ENCODE peak calls at places on chromosomes 16 and 17, in four cellular contexts. One of them, this sample, is unnamed.

GRCh38 chr16:70250748-70251650 is 741 bp downstream of the EXOSC6 start:
- DNase-seq in upper lobe of right lung: peak; percentile 77
- DNase-seq in activated CD4-positive, alpha-beta T cell treated with anti-CD3 and anti-CD28 coated beads, Interleukin-2, amount 50 U/mL, for 24 hours: peak; percentile 18
- DNase-seq in stomach: peak; percentile 52
- DNase-seq in this sample: peak; percentile 85

GRCh38 chr16:25065899-25066298 is 45.6 kb upstream of the LCMT1 start:
- DNase-seq in upper lobe of right lung: no peak
- DNase-seq in activated CD4-positive, alpha-beta T cell treated with anti-CD3 and anti-CD28 coated beads, Interleukin-2, amount 50 U/mL, for 24 hours: no peak
- DNase-seq in stomach: no peak
- DNase-seq in this sample: peak; percentile 84

GRCh38 chr17:50206604-50207293 is 5.3 kb upstream of the COL1A1 start:
- DNase-seq in activated CD4-positive, alpha-beta T cell treated with anti-CD3 and anti-CD28 coated beads, Interleukin-2, amount 50 U/mL, for 24 hours: no peak
- DNase-seq in upper lobe of right lung: no peak
- DNase-seq in stomach: no peak
- DNase-seq in this sample: no peak

GRCh38 chr17:81912441-81913309 is 1.5 kb upstream of the PCYT2 start:
- DNase-seq in stomach: peak; percentile 65
- DNase-seq in activated CD4-positive, alpha-beta T cell treated with anti-CD3 and anti-CD28 coated beads, Interleukin-2, amount 50 U/mL, for 24 hours: no peak
- DNase-seq in upper lobe of right lung: no peak
- DNase-seq in this sample: peak; percentile 79

GRCh38 chr16:3487521-3488410 is 7.5 kb downstream of the C16orf90 start:
- DNase-seq in upper lobe of right lung: no peak
- DNase-seq in stomach: no peak
- DNase-seq in activated CD4-positive, alpha-beta T cell treated with anti-CD3 and anti-CD28 coated beads, Interleukin-2, amount 50 U/mL, for 24 hours: no peak
- DNase-seq in this sample: no peak

GRCh38 chr16:8295436-8295835 is 294.9 kb downstream of the TMEM114 start:
- DNase-seq in activated CD4-positive, alpha-beta T cell treated with anti-CD3 and anti-CD28 coated beads, Interleukin-2, amount 50 U/mL, for 24 hours: no peak
- DNase-seq in upper lobe of right lung: no peak
- DNase-seq in stomach: no peak
- DNase-seq in this sample: no peak

GRCh38 chr17:69342896-69343644 is 16.1 kb upstream of the ABCA5 start:
- DNase-seq in activated CD4-positive, alpha-beta T cell treated with anti-CD3 and anti-CD28 coated beads, Interleukin-2, amount 50 U/mL, for 24 hours: no peak
- DNase-seq in upper lobe of right lung: no peak
- DNase-seq in stomach: no peak
- DNase-seq in this sample: no peak

GRCh38 chr17:56521439-56522141 is 71.9 kb upstream of the NOG start:
- DNase-seq in activated CD4-positive, alpha-beta T cell treated with anti-CD3 and anti-CD28 coated beads, Interleukin-2, amount 50 U/mL, for 24 hours: no peak
- DNase-seq in upper lobe of right lung: no peak
- DNase-seq in stomach: no peak
- DNase-seq in this sample: no peak

GRCh38 chr17:21165922-21166598 is 39.3 kb downstream of the DHRS7B start:
- DNase-seq in activated CD4-positive, alpha-beta T cell treated with anti-CD3 and anti-CD28 coated beads, Interleukin-2, amount 50 U/mL, for 24 hours: no peak
- DNase-seq in upper lobe of right lung: no peak
- DNase-seq in stomach: no peak
- DNase-seq in this sample: no peak

GRCh38 chr16:80611171-80611929 is 70.6 kb downstream of the DYNLRB2 start:
- DNase-seq in stomach: no peak
- DNase-seq in activated CD4-positive, alpha-beta T cell treated with anti-CD3 and anti-CD28 coated beads, Interleukin-2, amount 50 U/mL, for 24 hours: no peak
- DNase-seq in upper lobe of right lung: no peak
- DNase-seq in this sample: peak; percentile 47

GRCh38 chr17:42199411-42200011 is 5.2 kb upstream of the GHDC start:
- DNase-seq in upper lobe of right lung: no peak
- DNase-seq in stomach: no peak
- DNase-seq in activated CD4-positive, alpha-beta T cell treated with anti-CD3 and anti-CD28 coated beads, Interleukin-2, amount 50 U/mL, for 24 hours: no peak
- DNase-seq in this sample: no peak

GRCh38 chr17:71987634-71988033 is 133.2 kb upstream of the SOX9 start:
- DNase-seq in upper lobe of right lung: no peak
- DNase-seq in stomach: no peak
- DNase-seq in activated CD4-positive, alpha-beta T cell treated with anti-CD3 and anti-CD28 coated beads, Interleukin-2, amount 50 U/mL, for 24 hours: no peak
- DNase-seq in this sample: no peak

GRCh38 chr17:10172241-10172741 is 26.1 kb downstream of the GAS7 start:
- DNase-seq in upper lobe of right lung: no peak
- DNase-seq in stomach: no peak
- DNase-seq in activated CD4-positive, alpha-beta T cell treated with anti-CD3 and anti-CD28 coated beads, Interleukin-2, amount 50 U/mL, for 24 hours: no peak
- DNase-seq in this sample: peak; percentile 78

GRCh38 chr16:81442220-81442908 is 2.2 kb upstream of the CMIP start:
- DNase-seq in upper lobe of right lung: no peak
- DNase-seq in activated CD4-positive, alpha-beta T cell treated with anti-CD3 and anti-CD28 coated beads, Interleukin-2, amount 50 U/mL, for 24 hours: no peak
- DNase-seq in stomach: no peak
- DNase-seq in this sample: no peak

GRCh38 chr17:45404870-45405249 is 27.8 kb downstream of the ARHGAP27 start:
- DNase-seq in stomach: no peak
- DNase-seq in activated CD4-positive, alpha-beta T cell treated with anti-CD3 and anti-CD28 coated beads, Interleukin-2, amount 50 U/mL, for 24 hours: no peak
- DNase-seq in upper lobe of right lung: no peak
- DNase-seq in this sample: no peak

GRCh38 chr17:66915204-66915611 is 49.3 kb upstream of the CACNG4 start:
- DNase-seq in stomach: peak; percentile 52
- DNase-seq in upper lobe of right lung: no peak
- DNase-seq in activated CD4-positive, alpha-beta T cell treated with anti-CD3 and anti-CD28 coated beads, Interleukin-2, amount 50 U/mL, for 24 hours: no peak
- DNase-seq in this sample: peak; percentile 62

GRCh38 chr17:28746611-28747045 is 2.8 kb downstream of the TRAF4 start:
- DNase-seq in upper lobe of right lung: peak; percentile 87
- DNase-seq in activated CD4-positive, alpha-beta T cell treated with anti-CD3 and anti-CD28 coated beads, Interleukin-2, amount 50 U/mL, for 24 hours: no peak
- DNase-seq in stomach: peak; percentile 91
- DNase-seq in this sample: peak; percentile 74

GRCh38 chr17:74324521-74324920 is 1.5 kb upstream of the KIF19 start:
- DNase-seq in activated CD4-positive, alpha-beta T cell treated with anti-CD3 and anti-CD28 coated beads, Interleukin-2, amount 50 U/mL, for 24 hours: no peak
- DNase-seq in upper lobe of right lung: no peak
- DNase-seq in stomach: no peak
- DNase-seq in this sample: no peak

GRCh38 chr16:88066680-88067529 is 115.7 kb downstream of the BANP start:
- DNase-seq in stomach: no peak
- DNase-seq in activated CD4-positive, alpha-beta T cell treated with anti-CD3 and anti-CD28 coated beads, Interleukin-2, amount 50 U/mL, for 24 hours: no peak
- DNase-seq in upper lobe of right lung: no peak
- DNase-seq in this sample: peak; percentile 68

GRCh38 chr16:67530013-67530939 is 1.6 kb downstream of the RIPOR1 start:
- DNase-seq in stomach: peak; percentile 65
- DNase-seq in upper lobe of right lung: peak; percentile 88
- DNase-seq in activated CD4-positive, alpha-beta T cell treated with anti-CD3 and anti-CD28 coated beads, Interleukin-2, amount 50 U/mL, for 24 hours: no peak
- DNase-seq in this sample: peak; percentile 92

GRCh38 chr17:76909971-76910760 is 42.0 kb downstream of the MGAT5B start:
- DNase-seq in activated CD4-positive, alpha-beta T cell treated with anti-CD3 and anti-CD28 coated beads, Interleukin-2, amount 50 U/mL, for 24 hours: no peak
- DNase-seq in stomach: peak; percentile 50
- DNase-seq in upper lobe of right lung: peak; percentile 79
- DNase-seq in this sample: no peak

GRCh38 chr17:41404024-41404651 is 6.7 kb upstream of the KRT31 start:
- DNase-seq in upper lobe of right lung: no peak
- DNase-seq in activated CD4-positive, alpha-beta T cell treated with anti-CD3 and anti-CD28 coated beads, Interleukin-2, amount 50 U/mL, for 24 hours: peak; percentile 4
- DNase-seq in stomach: no peak
- DNase-seq in this sample: no peak

GRCh38 chr17:69468211-69468610 is 53.7 kb downstream of the MAP2K6 start:
- DNase-seq in stomach: no peak
- DNase-seq in activated CD4-positive, alpha-beta T cell treated with anti-CD3 and anti-CD28 coated beads, Interleukin-2, amount 50 U/mL, for 24 hours: no peak
- DNase-seq in upper lobe of right lung: no peak
- DNase-seq in this sample: no peak

GRCh38 chr17:64983708-64984107 is 64.4 kb upstream of the LRRC37A3 start:
- DNase-seq in activated CD4-positive, alpha-beta T cell treated with anti-CD3 and anti-CD28 coated beads, Interleukin-2, amount 50 U/mL, for 24 hours: no peak
- DNase-seq in upper lobe of right lung: no peak
- DNase-seq in stomach: no peak
- DNase-seq in this sample: no peak

GRCh38 chr16:69217433-69217832 is 30.5 kb downstream of the SNTB2 start:
- DNase-seq in stomach: no peak
- DNase-seq in upper lobe of right lung: no peak
- DNase-seq in activated CD4-positive, alpha-beta T cell treated with anti-CD3 and anti-CD28 coated beads, Interleukin-2, amount 50 U/mL, for 24 hours: no peak
- DNase-seq in this sample: no peak

GRCh38 chr17:28623696-28624095 is 9.7 kb upstream of the RSKR start:
- DNase-seq in upper lobe of right lung: no peak
- DNase-seq in activated CD4-positive, alpha-beta T cell treated with anti-CD3 and anti-CD28 coated beads, Interleukin-2, amount 50 U/mL, for 24 hours: no peak
- DNase-seq in stomach: no peak
- DNase-seq in this sample: no peak

GRCh38 chr16:6132121-6132520 is 1034.5 kb upstream of the EEF2KMT start:
- DNase-seq in activated CD4-positive, alpha-beta T cell treated with anti-CD3 and anti-CD28 coated beads, Interleukin-2, amount 50 U/mL, for 24 hours: no peak
- DNase-seq in upper lobe of right lung: no peak
- DNase-seq in stomach: no peak
- DNase-seq in this sample: no peak

GRCh38 chr16:69188716-69189115 is 1.8 kb downstream of the SNTB2 start:
- DNase-seq in activated CD4-positive, alpha-beta T cell treated with anti-CD3 and anti-CD28 coated beads, Interleukin-2, amount 50 U/mL, for 24 hours: no peak
- DNase-seq in upper lobe of right lung: no peak
- DNase-seq in stomach: no peak
- DNase-seq in this sample: no peak

GRCh38 chr16:66335704-66336329 is 30.7 kb upstream of the CDH5 start:
- DNase-seq in stomach: no peak
- DNase-seq in upper lobe of right lung: peak; percentile 64
- DNase-seq in activated CD4-positive, alpha-beta T cell treated with anti-CD3 and anti-CD28 coated beads, Interleukin-2, amount 50 U/mL, for 24 hours: no peak
- DNase-seq in this sample: peak; percentile 57

GRCh38 chr16:13298676-13299075 is 397.3 kb downstream of the SHISA9 start:
- DNase-seq in stomach: no peak
- DNase-seq in activated CD4-positive, alpha-beta T cell treated with anti-CD3 and anti-CD28 coated beads, Interleukin-2, amount 50 U/mL, for 24 hours: no peak
- DNase-seq in upper lobe of right lung: no peak
- DNase-seq in this sample: no peak

GRCh38 chr17:57549468-57549867 is 195.6 kb downstream of the CCDC182 start:
- DNase-seq in activated CD4-positive, alpha-beta T cell treated with anti-CD3 and anti-CD28 coated beads, Interleukin-2, amount 50 U/mL, for 24 hours: no peak
- DNase-seq in stomach: no peak
- DNase-seq in upper lobe of right lung: no peak
- DNase-seq in this sample: no peak

GRCh38 chr16:17070882-17071592 is 399.7 kb downstream of the XYLT1 start:
- DNase-seq in upper lobe of right lung: peak; percentile 73
- DNase-seq in stomach: peak; percentile 49
- DNase-seq in activated CD4-positive, alpha-beta T cell treated with anti-CD3 and anti-CD28 coated beads, Interleukin-2, amount 50 U/mL, for 24 hours: peak; percentile 54
- DNase-seq in this sample: peak; percentile 87

GRCh38 chr16:54957403-54957802 is 26.7 kb downstream of the IRX5 start:
- DNase-seq in stomach: peak; percentile 57
- DNase-seq in activated CD4-positive, alpha-beta T cell treated with anti-CD3 and anti-CD28 coated beads, Interleukin-2, amount 50 U/mL, for 24 hours: no peak
- DNase-seq in upper lobe of right lung: no peak
- DNase-seq in this sample: no peak

GRCh38 chr17:77741109-77741508 is 217.4 kb upstream of the TNRC6C start:
- DNase-seq in stomach: no peak
- DNase-seq in upper lobe of right lung: peak; percentile 57
- DNase-seq in activated CD4-positive, alpha-beta T cell treated with anti-CD3 and anti-CD28 coated beads, Interleukin-2, amount 50 U/mL, for 24 hours: no peak
- DNase-seq in this sample: peak; percentile 57

GRCh38 chr17:64056269-64057005 is 36.0 kb upstream of the ICAM2 start:
- DNase-seq in upper lobe of right lung: no peak
- DNase-seq in stomach: no peak
- DNase-seq in activated CD4-positive, alpha-beta T cell treated with anti-CD3 and anti-CD28 coated beads, Interleukin-2, amount 50 U/mL, for 24 hours: no peak
- DNase-seq in this sample: no peak

GRCh38 chr16:82665025-82665424 is 38.3 kb downstream of the CDH13 start:
- DNase-seq in upper lobe of right lung: no peak
- DNase-seq in stomach: no peak
- DNase-seq in activated CD4-positive, alpha-beta T cell treated with anti-CD3 and anti-CD28 coated beads, Interleukin-2, amount 50 U/mL, for 24 hours: no peak
- DNase-seq in this sample: no peak

GRCh38 chr16:17467923-17468540 is 2.7 kb downstream of the XYLT1 start:
- DNase-seq in upper lobe of right lung: peak; percentile 70
- DNase-seq in activated CD4-positive, alpha-beta T cell treated with anti-CD3 and anti-CD28 coated beads, Interleukin-2, amount 50 U/mL, for 24 hours: no peak
- DNase-seq in stomach: peak; percentile 67
- DNase-seq in this sample: peak; percentile 81

GRCh38 chr17:49508061-49508865 is 13.2 kb downstream of the NGFR start:
- DNase-seq in stomach: no peak
- DNase-seq in upper lobe of right lung: no peak
- DNase-seq in activated CD4-positive, alpha-beta T cell treated with anti-CD3 and anti-CD28 coated beads, Interleukin-2, amount 50 U/mL, for 24 hours: no peak
- DNase-seq in this sample: no peak

GRCh38 chr16:16014329-16015224 is 65.2 kb downstream of the ABCC1 start:
- DNase-seq in stomach: peak; percentile 81
- DNase-seq in upper lobe of right lung: no peak
- DNase-seq in activated CD4-positive, alpha-beta T cell treated with anti-CD3 and anti-CD28 coated beads, Interleukin-2, amount 50 U/mL, for 24 hours: no peak
- DNase-seq in this sample: no peak

This sample was measured in spleen.